ENCODE peak calls at places on chromosomes 7 and 10, in six cellular contexts. One of them, this sample, is unnamed.

GRCh38 chr10:96850113-96850512 is 18.0 kb downstream of the LCOR start:
- DNase-seq in fibroblast of mammary gland: no peak
- DNase-seq in neural progenitor cell: no peak
- DNase-seq in fibroblast of lung: no peak
- DNase-seq in AG09309: no peak
- DNase-seq in CD8-positive, alpha-beta T cell: no peak
- DNase-seq in this sample: no peak

GRCh38 chr10:13789448-13789829 is 202.7 kb downstream of the PRPF18 start:
- DNase-seq in CD8-positive, alpha-beta T cell: no peak
- DNase-seq in AG09309: no peak
- DNase-seq in neural progenitor cell: no peak
- DNase-seq in fibroblast of lung: no peak
- DNase-seq in fibroblast of mammary gland: no peak
- DNase-seq in this sample: no peak

GRCh38 chr10:101323495-101323894 is 30.5 kb upstream of the BTRC start:
- DNase-seq in CD8-positive, alpha-beta T cell: no peak
- DNase-seq in neural progenitor cell: no peak
- DNase-seq in fibroblast of lung: no peak
- DNase-seq in AG09309: no peak
- DNase-seq in fibroblast of mammary gland: no peak
- DNase-seq in this sample: no peak

GRCh38 chr10:73953665-73954064 is 42.7 kb downstream of the PLAU start:
- DNase-seq in fibroblast of mammary gland: peak
- DNase-seq in fibroblast of lung: peak
- DNase-seq in neural progenitor cell: no peak
- DNase-seq in CD8-positive, alpha-beta T cell: no peak
- DNase-seq in AG09309: peak
- DNase-seq in this sample: peak

GRCh38 chr10:104128214-104128613 is 6.2 kb downstream of the SFR1 start:
- DNase-seq in CD8-positive, alpha-beta T cell: no peak
- DNase-seq in fibroblast of mammary gland: peak
- DNase-seq in AG09309: no peak
- DNase-seq in fibroblast of lung: no peak
- DNase-seq in neural progenitor cell: no peak
- DNase-seq in this sample: peak

GRCh38 chr7:15837627-15838026 is 151.1 kb upstream of the MEOX2 start:
- DNase-seq in fibroblast of lung: no peak
- DNase-seq in neural progenitor cell: no peak
- DNase-seq in CD8-positive, alpha-beta T cell: no peak
- DNase-seq in AG09309: no peak
- DNase-seq in fibroblast of mammary gland: no peak
- DNase-seq in this sample: peak

GRCh38 chr7:11751807-11752389 is 80.1 kb downstream of the THSD7A start:
- DNase-seq in CD8-positive, alpha-beta T cell: no peak
- DNase-seq in AG09309: no peak
- DNase-seq in neural progenitor cell: peak
- DNase-seq in fibroblast of mammary gland: no peak
- DNase-seq in fibroblast of lung: no peak
- DNase-seq in this sample: peak

GRCh38 chr10:79049931-79050895 is 18.6 kb upstream of the ZMIZ1 start:
- DNase-seq in AG09309: no peak
- DNase-seq in CD8-positive, alpha-beta T cell: peak
- DNase-seq in neural progenitor cell: no peak
- DNase-seq in fibroblast of mammary gland: no peak
- DNase-seq in fibroblast of lung: no peak
- DNase-seq in this sample: peak

GRCh38 chr7:22351878-22352277 is 5.1 kb downstream of the RAPGEF5 start:
- DNase-seq in neural progenitor cell: no peak
- DNase-seq in CD8-positive, alpha-beta T cell: no peak
- DNase-seq in fibroblast of lung: no peak
- DNase-seq in AG09309: no peak
- DNase-seq in fibroblast of mammary gland: peak
- DNase-seq in this sample: no peak

GRCh38 chr7:105454058-105454739 is 65.5 kb upstream of the SRPK2 start:
- DNase-seq in CD8-positive, alpha-beta T cell: no peak
- DNase-seq in neural progenitor cell: no peak
- DNase-seq in fibroblast of lung: peak
- DNase-seq in fibroblast of mammary gland: peak
- DNase-seq in AG09309: peak
- DNase-seq in this sample: peak

GRCh38 chr10:86630079-86630478 is 24.3 kb upstream of the OPN4 start:
- DNase-seq in CD8-positive, alpha-beta T cell: no peak
- DNase-seq in neural progenitor cell: no peak
- DNase-seq in AG09309: no peak
- DNase-seq in fibroblast of mammary gland: no peak
- DNase-seq in fibroblast of lung: peak
- DNase-seq in this sample: peak

GRCh38 chr7:772861-773621 is 46.0 kb upstream of the PRKAR1B start:
- DNase-seq in fibroblast of mammary gland: no peak
- DNase-seq in fibroblast of lung: no peak
- DNase-seq in AG09309: no peak
- DNase-seq in CD8-positive, alpha-beta T cell: no peak
- DNase-seq in neural progenitor cell: no peak
- DNase-seq in this sample: no peak

GRCh38 chr7:19519443-19519977 is 189.3 kb downstream of the POLR1F start:
- DNase-seq in AG09309: no peak
- DNase-seq in neural progenitor cell: no peak
- DNase-seq in fibroblast of lung: no peak
- DNase-seq in fibroblast of mammary gland: peak
- DNase-seq in CD8-positive, alpha-beta T cell: no peak
- DNase-seq in this sample: peak

GRCh38 chr7:139680676-139681462 is 96.9 kb downstream of the HIPK2 start:
- DNase-seq in AG09309: peak
- DNase-seq in fibroblast of lung: peak
- DNase-seq in CD8-positive, alpha-beta T cell: peak
- DNase-seq in neural progenitor cell: no peak
- DNase-seq in fibroblast of mammary gland: peak
- DNase-seq in this sample: peak

GRCh38 chr10:130463876-130464360 is 327.7 kb downstream of the GLRX3 start:
- DNase-seq in AG09309: no peak
- DNase-seq in fibroblast of mammary gland: no peak
- DNase-seq in fibroblast of lung: no peak
- DNase-seq in CD8-positive, alpha-beta T cell: no peak
- DNase-seq in neural progenitor cell: no peak
- DNase-seq in this sample: no peak

GRCh38 chr10:46541735-46542566 is 14.5 kb downstream of the GPRIN2 start:
- DNase-seq in fibroblast of mammary gland: no peak
- DNase-seq in CD8-positive, alpha-beta T cell: no peak
- DNase-seq in fibroblast of lung: no peak
- DNase-seq in neural progenitor cell: no peak
- DNase-seq in AG09309: no peak
- DNase-seq in this sample: no peak

GRCh38 chr10:49015700-49016099 is 76.1 kb upstream of the LRRC18 start:
- DNase-seq in CD8-positive, alpha-beta T cell: no peak
- DNase-seq in neural progenitor cell: no peak
- DNase-seq in AG09309: no peak
- DNase-seq in fibroblast of mammary gland: no peak
- DNase-seq in fibroblast of lung: no peak
- DNase-seq in this sample: no peak

GRCh38 chr10:14625210-14625621 is 149.5 kb downstream of the FAM107B start:
- DNase-seq in fibroblast of lung: no peak
- DNase-seq in fibroblast of mammary gland: no peak
- DNase-seq in AG09309: no peak
- DNase-seq in CD8-positive, alpha-beta T cell: no peak
- DNase-seq in neural progenitor cell: peak
- DNase-seq in this sample: no peak

GRCh38 chr10:49508249-49508648 is 30.7 kb downstream of the ERCC6 start:
- DNase-seq in AG09309: no peak
- DNase-seq in neural progenitor cell: no peak
- DNase-seq in fibroblast of mammary gland: no peak
- DNase-seq in fibroblast of lung: no peak
- DNase-seq in CD8-positive, alpha-beta T cell: peak
- DNase-seq in this sample: no peak

GRCh38 chr7:39304683-39305405 is 261.4 kb upstream of the YAE1 start:
- DNase-seq in fibroblast of lung: no peak
- DNase-seq in AG09309: no peak
- DNase-seq in neural progenitor cell: no peak
- DNase-seq in fibroblast of mammary gland: no peak
- DNase-seq in CD8-positive, alpha-beta T cell: no peak
- DNase-seq in this sample: no peak

GRCh38 chr7:108413782-108414492 is 42.3 kb downstream of the NRCAM start:
- DNase-seq in fibroblast of mammary gland: peak
- DNase-seq in neural progenitor cell: peak
- DNase-seq in AG09309: no peak
- DNase-seq in CD8-positive, alpha-beta T cell: no peak
- DNase-seq in fibroblast of lung: peak
- DNase-seq in this sample: peak

GRCh38 chr10:72084094-72084459 is 4.3 kb downstream of the SPOCK2 start:
- DNase-seq in neural progenitor cell: no peak
- DNase-seq in fibroblast of mammary gland: no peak
- DNase-seq in fibroblast of lung: no peak
- DNase-seq in AG09309: no peak
- DNase-seq in CD8-positive, alpha-beta T cell: peak
- DNase-seq in this sample: no peak

GRCh38 chr10:129465796-129466702 is 992 bp upstream of the MGMT start:
- DNase-seq in neural progenitor cell: no peak
- DNase-seq in fibroblast of mammary gland: peak
- DNase-seq in AG09309: no peak
- DNase-seq in fibroblast of lung: no peak
- DNase-seq in CD8-positive, alpha-beta T cell: no peak
- DNase-seq in this sample: no peak

GRCh38 chr7:137343483-137343841 is at the start of gene PTN:
- DNase-seq in CD8-positive, alpha-beta T cell: no peak
- DNase-seq in fibroblast of lung: peak
- DNase-seq in AG09309: no peak
- DNase-seq in fibroblast of mammary gland: peak
- DNase-seq in neural progenitor cell: peak
- DNase-seq in this sample: peak

GRCh38 chr7:124701955-124702354 is 63.6 kb downstream of the GPR37 start:
- DNase-seq in fibroblast of mammary gland: no peak
- DNase-seq in fibroblast of lung: peak
- DNase-seq in CD8-positive, alpha-beta T cell: no peak
- DNase-seq in AG09309: no peak
- DNase-seq in neural progenitor cell: no peak
- DNase-seq in this sample: no peak

GRCh38 chr10:30671011-30671616 is 41.6 kb upstream of the LYZL2 start:
- DNase-seq in CD8-positive, alpha-beta T cell: no peak
- DNase-seq in fibroblast of mammary gland: peak
- DNase-seq in AG09309: peak
- DNase-seq in neural progenitor cell: peak
- DNase-seq in fibroblast of lung: peak
- DNase-seq in this sample: peak

GRCh38 chr7:55641273-55641691 is 69.0 kb upstream of the VOPP1 start:
- DNase-seq in AG09309: peak
- DNase-seq in CD8-positive, alpha-beta T cell: peak
- DNase-seq in fibroblast of mammary gland: peak
- DNase-seq in neural progenitor cell: peak
- DNase-seq in fibroblast of lung: peak
- DNase-seq in this sample: peak

GRCh38 chr7:141208539-141208938 is 134.7 kb downstream of the TMEM178B start:
- DNase-seq in fibroblast of lung: no peak
- DNase-seq in fibroblast of mammary gland: no peak
- DNase-seq in AG09309: no peak
- DNase-seq in neural progenitor cell: no peak
- DNase-seq in CD8-positive, alpha-beta T cell: no peak
- DNase-seq in this sample: no peak

GRCh38 chr7:17948503-17949238 is 8.4 kb upstream of the SNX13 start:
- DNase-seq in CD8-positive, alpha-beta T cell: no peak
- DNase-seq in fibroblast of lung: peak
- DNase-seq in AG09309: peak
- DNase-seq in fibroblast of mammary gland: peak
- DNase-seq in neural progenitor cell: no peak
- DNase-seq in this sample: peak

GRCh38 chr7:70053421-70053820 is 455.1 kb downstream of the AUTS2 start:
- DNase-seq in neural progenitor cell: no peak
- DNase-seq in AG09309: no peak
- DNase-seq in CD8-positive, alpha-beta T cell: no peak
- DNase-seq in fibroblast of mammary gland: no peak
- DNase-seq in fibroblast of lung: no peak
- DNase-seq in this sample: no peak

GRCh38 chr10:96470108-96470743 is 43.5 kb downstream of the TLL2 start:
- DNase-seq in neural progenitor cell: peak
- DNase-seq in fibroblast of mammary gland: peak
- DNase-seq in fibroblast of lung: peak
- DNase-seq in AG09309: peak
- DNase-seq in CD8-positive, alpha-beta T cell: no peak
- DNase-seq in this sample: peak

GRCh38 chr7:30144659-30145321 is 10.0 kb downstream of the MTURN start:
- DNase-seq in neural progenitor cell: no peak
- DNase-seq in AG09309: no peak
- DNase-seq in CD8-positive, alpha-beta T cell: no peak
- DNase-seq in fibroblast of mammary gland: no peak
- DNase-seq in fibroblast of lung: no peak
- DNase-seq in this sample: no peak
- H3K4me3 ChIP-seq in neural progenitor cell: no peak
- H3K4me3 ChIP-seq in AG09309: no peak
- H3K4me3 ChIP-seq in CD8-positive, alpha-beta T cell: no peak
- H3K4me3 ChIP-seq in fibroblast of mammary gland: no peak
- H3K4me3 ChIP-seq in fibroblast of lung: no peak
- H3K4me3 ChIP-seq in this sample: no peak

DNA sequence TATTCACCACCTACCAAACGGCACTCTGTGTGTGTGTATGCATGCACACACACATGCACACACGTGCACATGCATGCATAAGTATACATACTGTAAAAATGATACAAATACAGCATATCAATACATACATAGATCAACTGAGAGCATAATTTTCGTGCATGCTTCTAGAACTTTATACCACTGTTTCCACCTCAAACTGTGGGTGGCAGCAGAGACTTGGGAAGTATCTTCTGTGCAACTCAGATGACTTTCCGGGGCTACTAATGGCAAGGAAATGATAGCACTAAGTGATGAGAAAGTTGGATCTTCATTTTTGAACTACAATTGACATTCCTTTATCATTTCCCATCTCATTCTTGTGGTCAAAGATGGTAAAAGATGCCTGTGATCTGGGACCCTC is 570.7 kb downstream of the REEP3 start:
- DNase-seq in fibroblast of mammary gland: no peak
- DNase-seq in AG09309: no peak
- DNase-seq in neural progenitor cell: peak
- DNase-seq in CD8-positive, alpha-beta T cell: no peak
- DNase-seq in fibroblast of lung: peak
- DNase-seq in this sample: peak
- TF ChIP-seq CTCF in fibroblast of mammary gland: peak
- TF ChIP-seq CTCF in AG09309: no peak
- TF ChIP-seq CTCF in neural progenitor cell: peak
- TF ChIP-seq CTCF in CD8-positive, alpha-beta T cell: no peak
- TF ChIP-seq CTCF in fibroblast of lung: peak
- TF ChIP-seq CTCF in this sample: no peak

GRCh38 chr10:110978204-110978603 is 58.8 kb downstream of the SHOC2 start:
- DNase-seq in fibroblast of lung: no peak
- DNase-seq in AG09309: no peak
- DNase-seq in neural progenitor cell: no peak
- DNase-seq in fibroblast of mammary gland: peak
- DNase-seq in CD8-positive, alpha-beta T cell: no peak
- DNase-seq in this sample: no peak
- H3K4me3 ChIP-seq in fibroblast of lung: no peak
- H3K4me3 ChIP-seq in AG09309: no peak
- H3K4me3 ChIP-seq in neural progenitor cell: no peak
- H3K4me3 ChIP-seq in fibroblast of mammary gland: no peak
- H3K4me3 ChIP-seq in CD8-positive, alpha-beta T cell: no peak
- H3K4me3 ChIP-seq in this sample: no peak

DNA sequence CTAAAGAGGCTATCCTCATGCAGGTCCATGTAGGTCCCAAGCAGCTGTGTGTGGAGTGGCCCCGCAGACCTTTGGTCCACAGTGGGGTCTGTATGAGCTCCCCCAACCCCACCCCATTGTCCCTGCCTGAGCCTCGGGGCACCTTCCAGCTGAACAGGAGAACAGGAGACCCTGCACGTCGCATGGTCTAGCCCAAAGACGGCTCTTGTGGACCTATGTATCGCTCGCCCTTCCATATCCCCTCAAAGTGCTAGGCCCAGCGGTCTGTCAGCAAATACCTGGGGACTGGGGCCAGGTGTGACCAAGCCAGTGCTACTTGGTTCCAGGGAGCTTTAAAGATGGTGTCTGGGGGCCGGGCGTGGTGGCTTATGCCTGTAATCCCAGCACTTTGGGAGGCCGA is 43.0 kb downstream of the OAT start:
- DNase-seq in fibroblast of mammary gland: no peak
- DNase-seq in CD8-positive, alpha-beta T cell: no peak
- DNase-seq in AG09309: no peak
- DNase-seq in fibroblast of lung: no peak
- DNase-seq in neural progenitor cell: no peak
- DNase-seq in this sample: no peak
- TF ChIP-seq CTCF in fibroblast of mammary gland: no peak
- TF ChIP-seq CTCF in CD8-positive, alpha-beta T cell: no peak
- TF ChIP-seq CTCF in AG09309: no peak
- TF ChIP-seq CTCF in fibroblast of lung: no peak
- TF ChIP-seq CTCF in neural progenitor cell: no peak
- TF ChIP-seq CTCF in this sample: no peak

This sample was measured in fibroblast of pulmonary artery.